ENCODE peak calls at places on chromosome 20, in five cellular contexts. One of them, this sample, is unnamed.

GRCh38 chr20:24755411-24755922 is 193.6 kb upstream of the CST7 start:
- DNase-seq in COR-L47: no peak
- DNase-seq in activated T-cell treated with anti-CD3 and anti-CD28 coated beads, Interleukin-2, amount 50 U/mL, for 4 hours: no peak
- DNase-seq in DMS153: no peak
- DNase-seq in left ventricle myocardium inferior: no peak
- DNase-seq in this sample: no peak

GRCh38 chr20:62943396-62943795 is 5.4 kb downstream of the GID8 start:
- DNase-seq in COR-L47: no peak
- DNase-seq in activated T-cell treated with anti-CD3 and anti-CD28 coated beads, Interleukin-2, amount 50 U/mL, for 4 hours: no peak
- DNase-seq in DMS153: no peak
- DNase-seq in left ventricle myocardium inferior: no peak
- DNase-seq in this sample: no peak

GRCh38 chr20:59047938-59048680 is 5.5 kb upstream of the PRELID3B start:
- DNase-seq in COR-L47: no peak
- DNase-seq in activated T-cell treated with anti-CD3 and anti-CD28 coated beads, Interleukin-2, amount 50 U/mL, for 4 hours: no peak
- DNase-seq in DMS153: no peak
- DNase-seq in left ventricle myocardium inferior: no peak
- DNase-seq in this sample: no peak

GRCh38 chr20:7859371-7859802 is 80.9 kb downstream of the HAO1 start:
- DNase-seq in COR-L47: peak; percentile 54
- DNase-seq in activated T-cell treated with anti-CD3 and anti-CD28 coated beads, Interleukin-2, amount 50 U/mL, for 4 hours: no peak
- DNase-seq in DMS153: peak; percentile 58
- DNase-seq in left ventricle myocardium inferior: no peak
- DNase-seq in this sample: peak; percentile 59

GRCh38 chr20:47330933-47331708 is 25.4 kb downstream of the ZMYND8 start:
- DNase-seq in COR-L47: no peak
- DNase-seq in activated T-cell treated with anti-CD3 and anti-CD28 coated beads, Interleukin-2, amount 50 U/mL, for 4 hours: no peak
- DNase-seq in DMS153: no peak
- DNase-seq in left ventricle myocardium inferior: no peak
- DNase-seq in this sample: no peak

GRCh38 chr20:1377984-1378742 is 14.7 kb downstream of the FKBP1A start:
- DNase-seq in COR-L47: no peak
- DNase-seq in activated T-cell treated with anti-CD3 and anti-CD28 coated beads, Interleukin-2, amount 50 U/mL, for 4 hours: no peak
- DNase-seq in DMS153: no peak
- DNase-seq in left ventricle myocardium inferior: no peak
- DNase-seq in this sample: no peak

GRCh38 chr20:35663813-35664543 is 722 bp downstream of the CPNE1 start:
- DNase-seq in COR-L47: peak; percentile 35
- DNase-seq in activated T-cell treated with anti-CD3 and anti-CD28 coated beads, Interleukin-2, amount 50 U/mL, for 4 hours: peak; percentile 39
- DNase-seq in DMS153: no peak
- DNase-seq in left ventricle myocardium inferior: no peak
- DNase-seq in this sample: peak; percentile 9

GRCh38 chr20:45254867-45255266 is 503 bp upstream of the SLPI start:
- DNase-seq in COR-L47: no peak
- DNase-seq in activated T-cell treated with anti-CD3 and anti-CD28 coated beads, Interleukin-2, amount 50 U/mL, for 4 hours: no peak
- DNase-seq in DMS153: no peak
- DNase-seq in left ventricle myocardium inferior: no peak
- DNase-seq in this sample: no peak

GRCh38 chr20:32975698-32976674 is 28.2 kb downstream of the SUN5 start:
- DNase-seq in COR-L47: no peak
- DNase-seq in activated T-cell treated with anti-CD3 and anti-CD28 coated beads, Interleukin-2, amount 50 U/mL, for 4 hours: no peak
- DNase-seq in DMS153: no peak
- DNase-seq in left ventricle myocardium inferior: peak; percentile 65
- DNase-seq in this sample: no peak

GRCh38 chr20:25258828-25259227 is 10.9 kb downstream of the PYGB start:
- DNase-seq in COR-L47: no peak
- DNase-seq in activated T-cell treated with anti-CD3 and anti-CD28 coated beads, Interleukin-2, amount 50 U/mL, for 4 hours: no peak
- DNase-seq in DMS153: no peak
- DNase-seq in left ventricle myocardium inferior: no peak
- DNase-seq in this sample: no peak

GRCh38 chr20:47558295-47558694 is 56.6 kb downstream of the NCOA3 start:
- DNase-seq in COR-L47: no peak
- DNase-seq in activated T-cell treated with anti-CD3 and anti-CD28 coated beads, Interleukin-2, amount 50 U/mL, for 4 hours: no peak
- DNase-seq in DMS153: no peak
- DNase-seq in left ventricle myocardium inferior: no peak
- DNase-seq in this sample: no peak

GRCh38 chr20:21180248-21180647 is 54.4 kb downstream of the KIZ start:
- DNase-seq in COR-L47: no peak
- DNase-seq in activated T-cell treated with anti-CD3 and anti-CD28 coated beads, Interleukin-2, amount 50 U/mL, for 4 hours: no peak
- DNase-seq in DMS153: no peak
- DNase-seq in left ventricle myocardium inferior: no peak
- DNase-seq in this sample: no peak

GRCh38 chr20:44814937-44815336 is 4.6 kb upstream of the RIMS4 start:
- DNase-seq in COR-L47: no peak
- DNase-seq in activated T-cell treated with anti-CD3 and anti-CD28 coated beads, Interleukin-2, amount 50 U/mL, for 4 hours: no peak
- DNase-seq in DMS153: no peak
- DNase-seq in left ventricle myocardium inferior: no peak
- DNase-seq in this sample: no peak

GRCh38 chr20:46455729-46456128 is 49.3 kb upstream of the ELMO2 start:
- DNase-seq in COR-L47: no peak
- DNase-seq in activated T-cell treated with anti-CD3 and anti-CD28 coated beads, Interleukin-2, amount 50 U/mL, for 4 hours: no peak
- DNase-seq in DMS153: no peak
- DNase-seq in left ventricle myocardium inferior: no peak
- DNase-seq in this sample: no peak

This sample was measured in NCI-H774.